ENCODE peak calls at places on chromosomes 3 and 15, in nine cellular contexts. One of them, this sample, is unnamed.

GRCh38 chr3:72892081-72892763 is 4.4 kb downstream of the GXYLT2 start:
- DNase-seq in osteocyte: no peak
- DNase-seq in T-helper 1 cell: no peak
- DNase-seq in activated naive CD4-positive, alpha-beta T cell: no peak
- DNase-seq in HFF-Myc: no peak
- DNase-seq in left cardiac atrium: peak; percentile 34
- DNase-seq in stimulated activated CD4-positive, alpha-beta T cell treated with anti-CD3 and anti-CD28 coated beads, Interleukin-4, amount 100 ng/mL, for 48 hours: no peak
- DNase-seq in NCI-H446 treated with DMSO at 0.1 percent for 48 hours: no peak
- DNase-seq in naive thymus-derived CD4-positive, alpha-beta T cell: no peak
- DNase-seq in this sample: no peak

GRCh38 chr3:98734311-98734710 is 28.8 kb upstream of the ST3GAL6 start:
- DNase-seq in stimulated activated CD4-positive, alpha-beta T cell treated with anti-CD3 and anti-CD28 coated beads, Interleukin-4, amount 100 ng/mL, for 48 hours: no peak
- DNase-seq in activated naive CD4-positive, alpha-beta T cell: no peak
- DNase-seq in osteocyte: no peak
- DNase-seq in left cardiac atrium: no peak
- DNase-seq in T-helper 1 cell: no peak
- DNase-seq in NCI-H446 treated with DMSO at 0.1 percent for 48 hours: no peak
- DNase-seq in HFF-Myc: no peak
- DNase-seq in naive thymus-derived CD4-positive, alpha-beta T cell: no peak
- DNase-seq in this sample: no peak

GRCh38 chr3:138363322-138363721 is 14.9 kb downstream of the MRAS start:
- DNase-seq in activated naive CD4-positive, alpha-beta T cell: no peak
- DNase-seq in stimulated activated CD4-positive, alpha-beta T cell treated with anti-CD3 and anti-CD28 coated beads, Interleukin-4, amount 100 ng/mL, for 48 hours: no peak
- DNase-seq in left cardiac atrium: no peak
- DNase-seq in T-helper 1 cell: no peak
- DNase-seq in naive thymus-derived CD4-positive, alpha-beta T cell: no peak
- DNase-seq in NCI-H446 treated with DMSO at 0.1 percent for 48 hours: no peak
- DNase-seq in HFF-Myc: no peak
- DNase-seq in osteocyte: no peak
- DNase-seq in this sample: no peak

GRCh38 chr3:32454111-32454510 is 48.5 kb downstream of the CMTM6 start:
- DNase-seq in left cardiac atrium: no peak
- DNase-seq in stimulated activated CD4-positive, alpha-beta T cell treated with anti-CD3 and anti-CD28 coated beads, Interleukin-4, amount 100 ng/mL, for 48 hours: no peak
- DNase-seq in HFF-Myc: no peak
- DNase-seq in activated naive CD4-positive, alpha-beta T cell: no peak
- DNase-seq in osteocyte: no peak
- DNase-seq in NCI-H446 treated with DMSO at 0.1 percent for 48 hours: no peak
- DNase-seq in T-helper 1 cell: no peak
- DNase-seq in naive thymus-derived CD4-positive, alpha-beta T cell: no peak
- DNase-seq in this sample: no peak

GRCh38 chr15:76235186-76235826 is 76.0 kb downstream of the ETFA start:
- DNase-seq in HFF-Myc: peak; percentile 29
- DNase-seq in naive thymus-derived CD4-positive, alpha-beta T cell: no peak
- DNase-seq in activated naive CD4-positive, alpha-beta T cell: no peak
- DNase-seq in stimulated activated CD4-positive, alpha-beta T cell treated with anti-CD3 and anti-CD28 coated beads, Interleukin-4, amount 100 ng/mL, for 48 hours: no peak
- DNase-seq in osteocyte: no peak
- DNase-seq in T-helper 1 cell: no peak
- DNase-seq in left cardiac atrium: no peak
- DNase-seq in NCI-H446 treated with DMSO at 0.1 percent for 48 hours: peak; percentile 16
- DNase-seq in this sample: no peak

GRCh38 chr3:182180646-182181385 is 469.1 kb downstream of the SOX2 start:
- DNase-seq in left cardiac atrium: no peak
- DNase-seq in T-helper 1 cell: no peak
- DNase-seq in NCI-H446 treated with DMSO at 0.1 percent for 48 hours: no peak
- DNase-seq in naive thymus-derived CD4-positive, alpha-beta T cell: no peak
- DNase-seq in osteocyte: no peak
- DNase-seq in stimulated activated CD4-positive, alpha-beta T cell treated with anti-CD3 and anti-CD28 coated beads, Interleukin-4, amount 100 ng/mL, for 48 hours: no peak
- DNase-seq in HFF-Myc: no peak
- DNase-seq in activated naive CD4-positive, alpha-beta T cell: no peak
- DNase-seq in this sample: no peak

GRCh38 chr3:126291537-126291936 is 65.7 kb downstream of the KLF15 start:
- DNase-seq in T-helper 1 cell: no peak
- DNase-seq in activated naive CD4-positive, alpha-beta T cell: no peak
- DNase-seq in NCI-H446 treated with DMSO at 0.1 percent for 48 hours: no peak
- DNase-seq in osteocyte: peak; percentile 65
- DNase-seq in naive thymus-derived CD4-positive, alpha-beta T cell: no peak
- DNase-seq in HFF-Myc: no peak
- DNase-seq in stimulated activated CD4-positive, alpha-beta T cell treated with anti-CD3 and anti-CD28 coated beads, Interleukin-4, amount 100 ng/mL, for 48 hours: no peak
- DNase-seq in left cardiac atrium: no peak
- DNase-seq in this sample: no peak

GRCh38 chr3:177680442-177680821 is 483.1 kb upstream of the TBL1XR1 start:
- DNase-seq in osteocyte: no peak
- DNase-seq in T-helper 1 cell: no peak
- DNase-seq in HFF-Myc: no peak
- DNase-seq in NCI-H446 treated with DMSO at 0.1 percent for 48 hours: no peak
- DNase-seq in naive thymus-derived CD4-positive, alpha-beta T cell: no peak
- DNase-seq in stimulated activated CD4-positive, alpha-beta T cell treated with anti-CD3 and anti-CD28 coated beads, Interleukin-4, amount 100 ng/mL, for 48 hours: no peak
- DNase-seq in left cardiac atrium: no peak
- DNase-seq in activated naive CD4-positive, alpha-beta T cell: no peak
- DNase-seq in this sample: no peak